ENCODE peak calls at places on chromosomes 16 and 17, in five cellular contexts. One of them, this sample, is unnamed.

GRCh38 chr17:16516594-16517018 is 24.6 kb upstream of the LRRC75A start:
- DNase-seq in fibroblast of lung: peak
- DNase-seq in tibial nerve: peak
- DNase-seq in BJ: peak
- DNase-seq in dorsolateral prefrontal cortex: peak
- DNase-seq in this sample: no peak

GRCh38 chr16:1571012-1571671 is 37.7 kb downstream of the TMEM204 start:
- DNase-seq in fibroblast of lung: no peak
- DNase-seq in tibial nerve: no peak
- DNase-seq in BJ: no peak
- DNase-seq in dorsolateral prefrontal cortex: no peak
- DNase-seq in this sample: no peak

GRCh38 chr16:81612351-81613170 is 166.5 kb upstream of the PLCG2 start:
- DNase-seq in fibroblast of lung: no peak
- DNase-seq in tibial nerve: no peak
- DNase-seq in BJ: no peak
- DNase-seq in dorsolateral prefrontal cortex: no peak
- DNase-seq in this sample: no peak

GRCh38 chr16:6023449-6023848 is 925.9 kb upstream of the EEF2KMT start:
- DNase-seq in fibroblast of lung: no peak
- DNase-seq in tibial nerve: no peak
- DNase-seq in BJ: no peak
- DNase-seq in dorsolateral prefrontal cortex: no peak
- DNase-seq in this sample: no peak

GRCh38 chr16:26263406-26263805 is 571.6 kb downstream of the HS3ST4 start:
- DNase-seq in fibroblast of lung: no peak
- DNase-seq in tibial nerve: no peak
- DNase-seq in BJ: no peak
- DNase-seq in dorsolateral prefrontal cortex: no peak
- DNase-seq in this sample: no peak

GRCh38 chr16:67013238-67013822 is 15.6 kb upstream of the CBFB start:
- DNase-seq in fibroblast of lung: no peak
- DNase-seq in tibial nerve: no peak
- DNase-seq in BJ: no peak
- DNase-seq in dorsolateral prefrontal cortex: peak
- DNase-seq in this sample: no peak

GRCh38 chr17:28839221-28839620 is 3.4 kb downstream of the FAM222B start:
- DNase-seq in fibroblast of lung: no peak
- DNase-seq in tibial nerve: no peak
- DNase-seq in BJ: no peak
- DNase-seq in dorsolateral prefrontal cortex: no peak
- DNase-seq in this sample: no peak

GRCh38 chr17:31074772-31075538 is 19.8 kb upstream of the NF1 start:
- DNase-seq in fibroblast of lung: no peak
- DNase-seq in tibial nerve: no peak
- DNase-seq in BJ: no peak
- DNase-seq in dorsolateral prefrontal cortex: no peak
- DNase-seq in this sample: no peak

GRCh38 chr17:70110443-70110880 is 35.4 kb downstream of the KCNJ16 start:
- DNase-seq in fibroblast of lung: peak
- DNase-seq in tibial nerve: no peak
- DNase-seq in BJ: no peak
- DNase-seq in dorsolateral prefrontal cortex: no peak
- DNase-seq in this sample: peak

GRCh38 chr17:76223802-76224201 is 16.5 kb downstream of the RNF157 start:
- DNase-seq in fibroblast of lung: no peak
- DNase-seq in tibial nerve: no peak
- DNase-seq in BJ: no peak
- DNase-seq in dorsolateral prefrontal cortex: no peak
- DNase-seq in this sample: no peak

GRCh38 chr17:50721194-50722010 is 2.0 kb downstream of the LUC7L3 start:
- DNase-seq in fibroblast of lung: no peak
- DNase-seq in tibial nerve: no peak
- DNase-seq in BJ: no peak
- DNase-seq in dorsolateral prefrontal cortex: no peak
- DNase-seq in this sample: no peak
- H3K4me3 ChIP-seq in fibroblast of lung: peak
- H3K4me3 ChIP-seq in tibial nerve: peak
- H3K4me3 ChIP-seq in BJ: peak
- H3K4me3 ChIP-seq in dorsolateral prefrontal cortex: peak
- H3K4me3 ChIP-seq in this sample: peak

DNA sequence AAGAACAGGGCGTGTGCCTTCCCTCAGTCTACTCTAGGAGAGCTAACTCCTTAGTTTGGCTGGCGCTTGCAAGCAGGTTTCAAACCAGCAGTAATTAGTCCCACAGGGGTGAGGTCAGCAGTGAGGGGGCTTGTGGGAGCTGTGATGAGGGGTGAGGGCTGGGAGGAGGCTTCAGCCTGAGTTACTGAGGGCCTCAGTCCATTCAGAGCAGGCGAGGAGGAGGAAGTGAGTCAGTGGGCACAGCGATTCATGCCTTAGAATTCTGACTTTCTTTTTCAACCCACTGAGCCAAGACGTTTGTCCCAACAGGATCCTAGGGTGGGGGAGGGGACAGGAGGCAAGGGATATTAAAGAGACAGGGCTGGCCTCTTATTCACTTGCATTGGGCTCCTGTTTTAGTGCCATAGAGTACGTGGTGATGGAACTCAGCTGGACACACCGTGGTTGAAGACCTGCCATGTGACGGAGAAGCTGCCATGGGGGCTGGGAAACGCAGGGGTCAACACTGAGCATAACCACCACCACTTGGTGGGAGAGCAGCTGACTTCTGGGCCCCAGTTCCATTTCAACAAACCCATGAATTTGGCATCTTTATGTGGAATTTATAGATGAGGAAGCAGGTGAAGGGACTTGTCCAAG is 8.3 kb upstream of the ITGA3 start:
- DNase-seq in fibroblast of lung: peak
- DNase-seq in tibial nerve: no peak
- DNase-seq in BJ: no peak
- DNase-seq in dorsolateral prefrontal cortex: no peak
- DNase-seq in this sample: no peak
- H3K4me3 ChIP-seq in fibroblast of lung: no peak
- H3K4me3 ChIP-seq in tibial nerve: no peak
- H3K4me3 ChIP-seq in BJ: no peak
- H3K4me3 ChIP-seq in dorsolateral prefrontal cortex: no peak
- H3K4me3 ChIP-seq in this sample: no peak

GRCh38 chr16:4944333-4945281 is 7.7 kb upstream of the PPL start:
- DNase-seq in fibroblast of lung: peak
- DNase-seq in tibial nerve: peak
- DNase-seq in BJ: peak
- DNase-seq in dorsolateral prefrontal cortex: no peak
- DNase-seq in this sample: peak
- H3K4me3 ChIP-seq in fibroblast of lung: peak
- H3K4me3 ChIP-seq in tibial nerve: no peak
- H3K4me3 ChIP-seq in BJ: no peak
- H3K4me3 ChIP-seq in dorsolateral prefrontal cortex: no peak
- H3K4me3 ChIP-seq in this sample: no peak

DNA sequence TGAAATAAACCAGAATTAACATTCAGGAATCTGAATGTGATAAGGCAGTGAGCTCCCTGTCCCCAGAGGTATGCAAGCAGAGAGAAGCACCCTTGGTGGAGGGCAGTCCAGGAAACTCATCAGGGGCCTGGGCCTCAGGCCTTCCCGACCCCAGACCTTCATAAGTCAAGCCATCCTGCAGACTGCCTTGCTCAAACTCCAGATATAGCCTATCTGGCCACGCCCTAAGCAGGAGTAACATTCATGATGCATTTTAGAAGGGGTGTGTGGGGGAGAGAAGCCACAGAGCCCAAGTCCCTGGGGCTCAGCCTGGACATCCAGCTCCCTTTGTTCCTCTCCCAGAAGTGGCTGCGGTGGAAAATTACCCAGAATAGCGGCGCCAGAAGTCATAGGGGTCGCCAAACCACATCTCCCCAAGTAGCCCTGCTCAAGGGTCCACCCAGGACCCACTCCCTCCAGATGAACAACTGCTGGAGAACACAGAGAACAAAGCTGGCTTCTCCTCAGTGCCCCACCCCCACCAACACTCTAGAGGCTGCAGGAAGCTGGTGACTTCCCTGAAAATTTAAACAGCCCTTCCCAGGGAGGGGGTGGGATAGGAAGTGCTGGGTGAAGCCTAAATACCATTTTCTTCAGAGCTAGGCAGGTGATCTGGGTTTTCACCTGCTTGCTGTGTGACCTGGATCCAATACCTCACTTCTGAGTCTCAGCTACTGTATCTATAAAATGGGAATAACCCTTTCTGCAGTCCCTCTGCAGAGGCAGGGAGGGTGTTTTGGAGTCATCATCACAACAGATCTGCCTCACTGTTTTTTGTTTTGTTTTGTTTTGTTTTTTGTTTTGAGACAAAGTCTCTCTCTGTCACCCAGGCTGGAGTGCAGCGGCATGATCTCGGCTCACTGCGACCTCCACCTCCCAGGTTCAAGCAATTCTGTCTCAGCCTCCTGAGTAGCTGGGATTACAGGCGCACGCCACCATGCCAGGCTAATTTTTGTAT is 1.5 kb upstream of the SREBF1 start:
- DNase-seq in fibroblast of lung: peak
- DNase-seq in tibial nerve: peak
- DNase-seq in BJ: no peak
- DNase-seq in dorsolateral prefrontal cortex: no peak
- DNase-seq in this sample: no peak
- H3K4me3 ChIP-seq in fibroblast of lung: no peak
- H3K4me3 ChIP-seq in tibial nerve: no peak
- H3K4me3 ChIP-seq in BJ: no peak
- H3K4me3 ChIP-seq in dorsolateral prefrontal cortex: no peak
- H3K4me3 ChIP-seq in this sample: no peak

GRCh38 chr16:46859719-46860152 is 24.4 kb upstream of the GPT2 start:
- DNase-seq in fibroblast of lung: peak
- DNase-seq in tibial nerve: no peak
- DNase-seq in BJ: no peak
- DNase-seq in dorsolateral prefrontal cortex: no peak
- DNase-seq in this sample: peak
- H3K4me3 ChIP-seq in fibroblast of lung: no peak
- H3K4me3 ChIP-seq in tibial nerve: no peak
- H3K4me3 ChIP-seq in BJ: no peak
- H3K4me3 ChIP-seq in dorsolateral prefrontal cortex: no peak
- H3K4me3 ChIP-seq in this sample: no peak

GRCh38 chr17:18186271-18186982 is 2.8 kb downstream of the ALKBH5 start:
- DNase-seq in fibroblast of lung: peak
- DNase-seq in tibial nerve: peak
- DNase-seq in BJ: no peak
- DNase-seq in dorsolateral prefrontal cortex: no peak
- DNase-seq in this sample: no peak

GRCh38 chr17:18185391-18185790 is 1.8 kb downstream of the ALKBH5 start:
- DNase-seq in fibroblast of lung: peak
- DNase-seq in tibial nerve: no peak
- DNase-seq in BJ: no peak
- DNase-seq in dorsolateral prefrontal cortex: no peak
- DNase-seq in this sample: no peak

GRCh38 chr17:18187816-18188761 is 4.5 kb downstream of the ALKBH5 start:
- DNase-seq in fibroblast of lung: peak
- DNase-seq in tibial nerve: no peak
- DNase-seq in BJ: no peak
- DNase-seq in dorsolateral prefrontal cortex: no peak
- DNase-seq in this sample: no peak

GRCh38 chr17:18185832-18186231 is 2.2 kb downstream of the ALKBH5 start:
- DNase-seq in fibroblast of lung: peak
- DNase-seq in tibial nerve: peak
- DNase-seq in BJ: no peak
- DNase-seq in dorsolateral prefrontal cortex: no peak
- DNase-seq in this sample: no peak

GRCh38 chr17:18187226-18187625 is 3.6 kb downstream of the ALKBH5 start:
- DNase-seq in fibroblast of lung: no peak
- DNase-seq in tibial nerve: no peak
- DNase-seq in BJ: no peak
- DNase-seq in dorsolateral prefrontal cortex: no peak
- DNase-seq in this sample: no peak
- H3K4me3 ChIP-seq in fibroblast of lung: peak
- H3K4me3 ChIP-seq in tibial nerve: no peak
- H3K4me3 ChIP-seq in BJ: peak
- H3K4me3 ChIP-seq in dorsolateral prefrontal cortex: peak
- H3K4me3 ChIP-seq in this sample: peak

DNA sequence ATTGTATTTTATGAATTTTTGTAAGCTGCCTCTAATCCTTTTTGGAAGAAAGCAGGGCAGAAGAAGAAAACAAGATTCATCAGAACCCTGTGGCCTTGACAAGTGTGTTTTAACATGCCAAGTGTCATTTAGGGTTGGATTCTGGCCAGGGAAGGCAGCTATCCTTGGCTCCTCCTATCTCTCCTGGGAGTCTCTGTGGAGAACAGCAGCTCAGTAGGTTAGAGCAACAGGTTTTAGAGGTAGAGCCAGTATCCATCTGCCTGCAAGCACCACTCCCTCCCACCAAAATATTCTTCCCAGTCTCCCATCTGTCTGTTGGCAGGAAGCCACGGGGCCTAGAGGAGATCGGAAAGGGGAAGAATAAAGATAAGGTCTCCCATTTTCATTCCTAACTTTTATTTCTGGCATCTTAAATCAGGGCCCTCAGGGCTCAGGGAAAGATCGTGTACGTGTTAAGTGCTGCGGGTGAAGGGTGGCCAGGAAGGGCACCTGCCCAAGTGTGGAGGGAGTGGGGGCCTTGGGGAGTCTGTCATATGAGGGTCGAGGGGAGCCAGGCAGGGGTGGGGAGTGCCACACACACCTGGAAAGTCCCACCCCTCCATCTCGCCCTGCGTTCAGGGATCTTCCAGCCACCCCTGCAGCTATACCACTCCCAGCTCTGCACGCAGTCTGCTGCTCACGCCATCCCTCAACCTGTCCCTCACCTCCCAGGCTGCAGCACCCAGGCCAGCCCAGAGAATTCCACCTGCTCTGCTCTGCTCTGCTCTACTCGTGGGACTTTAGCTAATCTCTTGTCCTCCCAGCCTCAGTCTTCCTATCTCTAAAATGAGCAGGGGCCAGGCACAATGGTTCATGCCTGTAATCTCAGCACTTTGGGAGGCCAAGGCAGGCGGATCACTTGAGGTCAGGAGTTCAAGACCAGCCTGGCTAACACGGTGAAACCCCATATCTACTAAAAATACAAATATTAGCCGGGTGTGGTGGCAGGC is 17.1 kb upstream of the CPSF4L start:
- DNase-seq in fibroblast of lung: peak
- DNase-seq in tibial nerve: peak
- DNase-seq in BJ: no peak
- DNase-seq in dorsolateral prefrontal cortex: peak
- DNase-seq in this sample: no peak
- H3K4me3 ChIP-seq in fibroblast of lung: no peak
- H3K4me3 ChIP-seq in tibial nerve: no peak
- H3K4me3 ChIP-seq in BJ: no peak
- H3K4me3 ChIP-seq in dorsolateral prefrontal cortex: no peak
- H3K4me3 ChIP-seq in this sample: no peak

GRCh38 chr16:62638324-62638911 is 602.2 kb upstream of the CDH8 start:
- DNase-seq in fibroblast of lung: no peak
- DNase-seq in tibial nerve: no peak
- DNase-seq in BJ: no peak
- DNase-seq in dorsolateral prefrontal cortex: no peak
- DNase-seq in this sample: no peak
- H3K4me3 ChIP-seq in fibroblast of lung: no peak
- H3K4me3 ChIP-seq in tibial nerve: no peak
- H3K4me3 ChIP-seq in BJ: no peak
- H3K4me3 ChIP-seq in dorsolateral prefrontal cortex: no peak
- H3K4me3 ChIP-seq in this sample: no peak

GRCh38 chr16:88940196-88941050 is 36.6 kb downstream of the CBFA2T3 start:
- DNase-seq in fibroblast of lung: no peak
- DNase-seq in tibial nerve: no peak
- DNase-seq in BJ: no peak
- DNase-seq in dorsolateral prefrontal cortex: peak
- DNase-seq in this sample: no peak
- H3K4me3 ChIP-seq in fibroblast of lung: no peak
- H3K4me3 ChIP-seq in tibial nerve: peak
- H3K4me3 ChIP-seq in BJ: no peak
- H3K4me3 ChIP-seq in dorsolateral prefrontal cortex: peak
- H3K4me3 ChIP-seq in this sample: peak